ENCODE peak calls at places on chromosomes 7 and 10, in ten cellular contexts. One of them, this sample, is unnamed.

GRCh38 chr10:37667736-37668135 is 189.7 kb downstream of the ZNF248 start:
- DNase-seq in ovary: no peak
- DNase-seq in heart left ventricle: no peak
- DNase-seq in transverse colon: no peak
- DNase-seq in adrenal gland: no peak
- DNase-seq in fibroblast of mammary gland: no peak
- DNase-seq in GM20000: no peak
- DNase-seq in retinal pigment epithelial cell: no peak
- DNase-seq in cardiac fibroblast: no peak
- DNase-seq in endothelial cell: no peak
- DNase-seq in this sample: no peak

GRCh38 chr7:137891016-137891655 is 44.4 kb upstream of the DGKI start:
- DNase-seq in ovary: no peak
- DNase-seq in retinal pigment epithelial cell: no peak
- DNase-seq in cardiac fibroblast: no peak
- DNase-seq in endothelial cell: no peak
- DNase-seq in adrenal gland: no peak
- DNase-seq in fibroblast of mammary gland: no peak
- DNase-seq in GM20000: no peak
- DNase-seq in heart left ventricle: no peak
- DNase-seq in transverse colon: no peak
- DNase-seq in this sample: no peak

GRCh38 chr10:91668935-91669334 is 36.1 kb upstream of the PPP1R3C start:
- DNase-seq in fibroblast of mammary gland: no peak
- DNase-seq in retinal pigment epithelial cell: no peak
- DNase-seq in transverse colon: no peak
- DNase-seq in ovary: no peak
- DNase-seq in heart left ventricle: no peak
- DNase-seq in adrenal gland: no peak
- DNase-seq in cardiac fibroblast: no peak
- DNase-seq in endothelial cell: no peak
- DNase-seq in GM20000: no peak
- DNase-seq in this sample: no peak

GRCh38 chr7:122676466-122676865 is 22.5 kb downstream of the RNF133 start:
- DNase-seq in fibroblast of mammary gland: no peak
- DNase-seq in adrenal gland: no peak
- DNase-seq in heart left ventricle: no peak
- DNase-seq in retinal pigment epithelial cell: no peak
- DNase-seq in cardiac fibroblast: no peak
- DNase-seq in GM20000: no peak
- DNase-seq in endothelial cell: no peak
- DNase-seq in ovary: no peak
- DNase-seq in transverse colon: no peak
- DNase-seq in this sample: no peak

GRCh38 chr10:11160982-11161554 is 143.4 kb downstream of the CELF2 start:
- DNase-seq in endothelial cell: no peak
- DNase-seq in heart left ventricle: no peak
- DNase-seq in cardiac fibroblast: no peak
- DNase-seq in GM20000: no peak
- DNase-seq in adrenal gland: peak
- DNase-seq in transverse colon: no peak
- DNase-seq in ovary: no peak
- DNase-seq in retinal pigment epithelial cell: no peak
- DNase-seq in fibroblast of mammary gland: no peak
- DNase-seq in this sample: no peak

GRCh38 chr7:732094-732541 is 5.0 kb upstream of the PRKAR1B start:
- DNase-seq in retinal pigment epithelial cell: no peak
- DNase-seq in adrenal gland: peak
- DNase-seq in GM20000: no peak
- DNase-seq in fibroblast of mammary gland: no peak
- DNase-seq in cardiac fibroblast: peak
- DNase-seq in transverse colon: peak
- DNase-seq in ovary: peak
- DNase-seq in endothelial cell: peak
- DNase-seq in heart left ventricle: peak
- DNase-seq in this sample: peak

GRCh38 chr10:28595618-28596017 is 62.7 kb downstream of the WAC start:
- DNase-seq in retinal pigment epithelial cell: no peak
- DNase-seq in GM20000: no peak
- DNase-seq in adrenal gland: no peak
- DNase-seq in endothelial cell: no peak
- DNase-seq in transverse colon: no peak
- DNase-seq in cardiac fibroblast: peak
- DNase-seq in fibroblast of mammary gland: no peak
- DNase-seq in ovary: no peak
- DNase-seq in heart left ventricle: no peak
- DNase-seq in this sample: no peak

GRCh38 chr10:114876602-114877300 is 55.2 kb downstream of the FHIP2A start:
- DNase-seq in transverse colon: peak
- DNase-seq in retinal pigment epithelial cell: no peak
- DNase-seq in cardiac fibroblast: peak
- DNase-seq in fibroblast of mammary gland: peak
- DNase-seq in adrenal gland: peak
- DNase-seq in heart left ventricle: peak
- DNase-seq in endothelial cell: peak
- DNase-seq in ovary: peak
- DNase-seq in GM20000: peak
- DNase-seq in this sample: peak

GRCh38 chr10:19958787-19959186 is 142.6 kb downstream of the PLXDC2 start:
- DNase-seq in adrenal gland: no peak
- DNase-seq in retinal pigment epithelial cell: no peak
- DNase-seq in fibroblast of mammary gland: no peak
- DNase-seq in ovary: no peak
- DNase-seq in transverse colon: no peak
- DNase-seq in heart left ventricle: no peak
- DNase-seq in GM20000: peak
- DNase-seq in cardiac fibroblast: no peak
- DNase-seq in endothelial cell: no peak
- DNase-seq in this sample: no peak

GRCh38 chr10:100972904-100973535 is 3.7 kb downstream of the SEMA4G start:
- DNase-seq in GM20000: no peak
- DNase-seq in endothelial cell: no peak
- DNase-seq in retinal pigment epithelial cell: no peak
- DNase-seq in cardiac fibroblast: no peak
- DNase-seq in ovary: no peak
- DNase-seq in fibroblast of mammary gland: no peak
- DNase-seq in transverse colon: no peak
- DNase-seq in heart left ventricle: no peak
- DNase-seq in adrenal gland: no peak
- DNase-seq in this sample: no peak

GRCh38 chr7:98795741-98796493 is 73.9 kb downstream of the TMEM130 start:
- DNase-seq in endothelial cell: no peak
- DNase-seq in GM20000: peak
- DNase-seq in transverse colon: no peak
- DNase-seq in heart left ventricle: no peak
- DNase-seq in retinal pigment epithelial cell: no peak
- DNase-seq in fibroblast of mammary gland: no peak
- DNase-seq in adrenal gland: no peak
- DNase-seq in ovary: no peak
- DNase-seq in cardiac fibroblast: peak
- DNase-seq in this sample: no peak

DNA sequence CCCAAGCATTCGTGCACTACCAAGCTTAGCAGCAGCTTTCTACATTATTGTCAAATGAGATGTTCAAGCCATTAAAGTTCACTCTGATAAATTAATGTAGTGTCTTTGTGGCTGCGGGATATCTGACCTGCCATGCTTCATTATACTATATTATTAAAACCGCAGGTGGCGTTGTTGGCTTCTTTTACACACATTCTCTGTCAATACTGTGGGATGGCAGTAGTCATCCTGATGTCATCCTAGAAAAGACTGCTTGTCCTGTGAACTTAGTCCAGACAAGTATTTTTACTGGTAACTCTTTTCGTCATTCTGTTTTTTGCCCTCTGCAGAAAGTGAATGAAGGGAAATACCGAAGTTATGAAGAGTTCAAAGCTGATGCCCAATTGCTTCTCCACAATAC is 103.9 kb downstream of the ZMYND11 start:
- DNase-seq in fibroblast of mammary gland: peak
- DNase-seq in transverse colon: no peak
- DNase-seq in adrenal gland: no peak
- DNase-seq in endothelial cell: no peak
- DNase-seq in heart left ventricle: no peak
- DNase-seq in retinal pigment epithelial cell: no peak
- DNase-seq in cardiac fibroblast: no peak
- DNase-seq in ovary: no peak
- DNase-seq in GM20000: no peak
- DNase-seq in this sample: no peak
- TF ChIP-seq CTCF in fibroblast of mammary gland: no peak
- TF ChIP-seq CTCF in transverse colon: no peak
- TF ChIP-seq CTCF in adrenal gland: no peak
- TF ChIP-seq CTCF in endothelial cell: no peak
- TF ChIP-seq CTCF in heart left ventricle: no peak
- TF ChIP-seq CTCF in retinal pigment epithelial cell: no peak
- TF ChIP-seq CTCF in cardiac fibroblast: no peak
- TF ChIP-seq CTCF in ovary: no peak
- TF ChIP-seq CTCF in GM20000: no peak
- TF ChIP-seq CTCF in this sample: no peak

GRCh38 chr7:41732279-41733062 is 29.6 kb upstream of the INHBA start:
- DNase-seq in adrenal gland: no peak
- DNase-seq in fibroblast of mammary gland: peak
- DNase-seq in heart left ventricle: no peak
- DNase-seq in cardiac fibroblast: peak
- DNase-seq in ovary: no peak
- DNase-seq in retinal pigment epithelial cell: no peak
- DNase-seq in endothelial cell: no peak
- DNase-seq in GM20000: no peak
- DNase-seq in transverse colon: no peak
- DNase-seq in this sample: no peak
- TF ChIP-seq CTCF in adrenal gland: peak
- TF ChIP-seq CTCF in fibroblast of mammary gland: peak
- TF ChIP-seq CTCF in heart left ventricle: peak
- TF ChIP-seq CTCF in cardiac fibroblast: peak
- TF ChIP-seq CTCF in ovary: no peak
- TF ChIP-seq CTCF in retinal pigment epithelial cell: peak
- TF ChIP-seq CTCF in endothelial cell: no peak
- TF ChIP-seq CTCF in GM20000: no peak
- TF ChIP-seq CTCF in transverse colon: peak
- TF ChIP-seq CTCF in this sample: peak

DNA sequence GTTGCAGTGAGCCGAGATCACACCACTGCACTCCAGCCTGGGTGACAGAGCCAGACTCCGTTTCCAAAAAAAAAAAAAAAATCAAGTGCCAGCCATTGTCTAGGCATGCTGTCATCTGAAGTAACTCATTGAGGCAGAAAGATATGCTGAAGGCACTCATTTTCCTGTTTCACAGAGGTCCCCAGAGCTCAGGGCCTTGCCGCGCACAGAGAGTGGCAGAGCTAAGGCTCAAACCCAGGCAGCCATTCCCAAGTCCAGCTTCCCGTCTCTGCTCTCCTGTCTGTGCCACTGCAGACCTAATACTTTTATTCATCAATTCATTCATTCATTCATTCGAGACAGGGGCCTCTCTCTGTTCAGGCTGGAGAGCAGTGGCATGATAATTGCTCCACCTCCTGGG is 3.5 kb downstream of the GRIFIN start:
- DNase-seq in heart left ventricle: no peak
- DNase-seq in retinal pigment epithelial cell: no peak
- DNase-seq in transverse colon: no peak
- DNase-seq in cardiac fibroblast: no peak
- DNase-seq in GM20000: no peak
- DNase-seq in endothelial cell: no peak
- DNase-seq in ovary: no peak
- DNase-seq in fibroblast of mammary gland: no peak
- DNase-seq in adrenal gland: no peak
- DNase-seq in this sample: no peak
- TF ChIP-seq CTCF in heart left ventricle: no peak
- TF ChIP-seq CTCF in retinal pigment epithelial cell: no peak
- TF ChIP-seq CTCF in transverse colon: no peak
- TF ChIP-seq CTCF in cardiac fibroblast: no peak
- TF ChIP-seq CTCF in GM20000: no peak
- TF ChIP-seq CTCF in endothelial cell: no peak
- TF ChIP-seq CTCF in ovary: no peak
- TF ChIP-seq CTCF in fibroblast of mammary gland: no peak
- TF ChIP-seq CTCF in adrenal gland: no peak
- TF ChIP-seq CTCF in this sample: no peak

GRCh38 chr7:106844286-106844997 is 20.6 kb upstream of the PIK3CG start:
- DNase-seq in ovary: no peak
- DNase-seq in GM20000: no peak
- DNase-seq in transverse colon: no peak
- DNase-seq in retinal pigment epithelial cell: no peak
- DNase-seq in adrenal gland: no peak
- DNase-seq in cardiac fibroblast: no peak
- DNase-seq in heart left ventricle: no peak
- DNase-seq in fibroblast of mammary gland: no peak
- DNase-seq in endothelial cell: no peak
- DNase-seq in this sample: no peak

GRCh38 chr7:106853250-106853908 is 11.7 kb upstream of the PIK3CG start:
- DNase-seq in heart left ventricle: no peak
- DNase-seq in endothelial cell: no peak
- DNase-seq in cardiac fibroblast: no peak
- DNase-seq in adrenal gland: no peak
- DNase-seq in retinal pigment epithelial cell: no peak
- DNase-seq in transverse colon: no peak
- DNase-seq in fibroblast of mammary gland: no peak
- DNase-seq in ovary: no peak
- DNase-seq in GM20000: no peak
- DNase-seq in this sample: no peak

DNA sequence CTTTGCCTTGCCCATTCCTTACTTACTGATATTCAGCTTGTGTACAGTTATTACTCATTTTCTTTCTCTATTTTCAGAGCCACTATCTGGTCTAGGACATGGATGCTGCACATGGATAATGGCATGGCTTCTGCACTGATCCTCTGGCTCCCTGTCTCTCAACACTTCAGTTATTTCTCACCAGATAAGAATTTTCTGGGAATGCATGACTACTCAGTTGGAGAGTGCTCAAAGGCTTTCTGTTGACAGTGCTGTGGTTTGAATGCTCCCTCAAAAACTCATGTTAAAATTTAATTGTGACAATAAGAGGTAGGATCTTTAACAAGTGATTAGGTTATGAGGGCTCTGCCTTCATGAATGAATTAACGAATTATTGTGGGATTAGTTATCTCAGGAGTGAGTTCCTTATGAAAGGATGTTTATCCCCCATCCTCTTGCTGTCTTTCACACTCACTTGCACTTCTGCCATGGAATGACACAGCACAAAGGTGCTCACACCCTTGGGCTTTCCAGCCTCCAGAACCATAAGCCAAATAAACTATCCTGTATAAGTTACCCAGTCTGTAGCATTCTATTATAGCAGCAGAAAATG is 16.1 kb upstream of the PIK3CG start:
- DNase-seq in ovary: no peak
- DNase-seq in endothelial cell: no peak
- DNase-seq in fibroblast of mammary gland: peak
- DNase-seq in adrenal gland: no peak
- DNase-seq in retinal pigment epithelial cell: no peak
- DNase-seq in cardiac fibroblast: peak
- DNase-seq in heart left ventricle: no peak
- DNase-seq in GM20000: no peak
- DNase-seq in transverse colon: no peak
- DNase-seq in this sample: no peak
- TF ChIP-seq CTCF in ovary: no peak
- TF ChIP-seq CTCF in endothelial cell: no peak
- TF ChIP-seq CTCF in fibroblast of mammary gland: no peak
- TF ChIP-seq CTCF in adrenal gland: no peak
- TF ChIP-seq CTCF in retinal pigment epithelial cell: no peak
- TF ChIP-seq CTCF in cardiac fibroblast: no peak
- TF ChIP-seq CTCF in heart left ventricle: no peak
- TF ChIP-seq CTCF in GM20000: no peak
- TF ChIP-seq CTCF in transverse colon: no peak
- TF ChIP-seq CTCF in this sample: no peak

This sample was measured in activated CD8-positive, alpha-beta T cell treated with anti-CD3 and anti-CD28 coated beads for 36 hours.